ENCODE peak calls at places on chromosomes 13 and 19, in seven cellular contexts. Z is colonic mucosa, H is mammary epithelial cell, Y is GM23248, J is IMR-90, O is H9, W is fibroblast of lung. F is an unnamed sample. For H3K4me1, the result is how much of the 10 kb centered on the place peaks cover.

GRCh38 chr19:4352701-4353121 is 9.3 kb downstream of the MPND start:
- DNase-seq in H (no peak), W (peak), J (peak), Z (no peak), Y (peak), O (peak), F (peak)

GRCh38 chr19:41696402-41697197 is 8.5 kb upstream of the CEACAM7 start:
- DNase-seq in Y (peak), O (peak), W (no peak), H (no peak), J (no peak), Z (peak), F (peak)

GRCh38 chr19:38319421-38320258 is at the start of gene KCNK6:
- DNase-seq in Z (peak), Y (peak), O (peak), W (peak), H (peak), J (no peak), F (peak)

GRCh38 chr13:53442979-53443378 is 414.4 kb downstream of the OLFM4 start:
- DNase-seq in W (no peak), Z (no peak), J (no peak), Y (no peak), H (no peak), O (no peak), F (no peak)

GRCh38 chr13:74136089-74136658 is 2.0 kb upstream of the KLF12 start:
- DNase-seq in Z (peak), O (no peak), Y (peak), W (peak), H (peak), J (peak), F (peak)

GRCh38 chr19:5113101-5113557 is 144.2 kb downstream of the KDM4B start:
- DNase-seq in W (peak), Z (no peak), O (no peak), H (no peak), J (peak), Y (peak), F (peak)

GRCh38 chr13:67136157-67136556 is 94.0 kb downstream of the PCDH9 start:
- DNase-seq in O (no peak), Y (no peak), W (peak), J (no peak), Z (no peak), H (no peak), F (no peak)

GRCh38 chr19:48554385-48555091 is 2.6 kb downstream of the SULT2B1 start:
- DNase-seq in H (no peak), Z (no peak), W (no peak), O (peak), Y (no peak), J (no peak), F (peak)

GRCh38 chr13:96181886-96182285 is 92.0 kb downstream of the HS6ST3 start:
- DNase-seq in H (no peak), O (no peak), W (no peak), Y (peak), J (no peak), Z (no peak), F (peak)

GRCh38 chr19:50361290-50362029 is 4.0 kb downstream of the NAPSA start:
- DNase-seq in O (no peak), H (no peak), Z (no peak), Y (peak), W (no peak), J (no peak), F (no peak)

GRCh38 chr13:90270231-90270630 is 1077.3 kb upstream of the MIR17HG start:
- DNase-seq in W (peak), Y (no peak), O (no peak), Z (no peak), J (no peak), H (no peak), F (no peak)

GRCh38 chr19:46413262-46414031 is at the start of gene CCDC8:
- DNase-seq in O (peak), J (peak), Z (peak), W (peak), Y (peak), H (peak), F (peak)

GRCh38 chr19:50705422-50706019 is 14.1 kb downstream of the SHANK1 start:
- DNase-seq in Z (no peak), J (peak), H (peak), W (peak), O (peak), Y (peak), F (peak)

GRCh38 chr13:33015275-33015674 is 948 bp upstream of the KL start:
- DNase-seq in W (no peak), H (no peak), Y (no peak), O (no peak), J (no peak), Z (no peak), F (no peak)

GRCh38 chr13:42380420-42381164 is 108.6 kb downstream of the AKAP11 start:
- DNase-seq in Y (no peak), W (no peak), J (no peak), Z (no peak), H (no peak), O (no peak), F (no peak)

GRCh38 chr19:15252398-15253018 is 20.3 kb upstream of the EPHX3 start:
- DNase-seq in Y (peak), J (peak), W (peak), O (peak), Z (no peak), H (no peak), F (peak)

GRCh38 chr19:5588441-5588840 is 20.7 kb upstream of the TINCR start:
- DNase-seq in J (no peak), O (no peak), Y (peak), Z (no peak), H (no peak), W (peak), F (no peak)

GRCh38 chr19:3403489-3404323 is 37.3 kb downstream of the NFIC start:
- DNase-seq in H (peak), Y (peak), Z (peak), J (peak), W (peak), O (no peak), F (peak)

GRCh38 chr13:32135655-32136054 is 104.1 kb downstream of the FRY start:
- DNase-seq in Z (no peak), H (peak), O (no peak), J (peak), Y (peak), W (peak), F (peak)

GRCh38 chr13:75685239-75685697 is 49.1 kb downstream of the LMO7 start:
- DNase-seq in W (peak), J (peak), Z (no peak), O (peak), H (peak), Y (peak), F (peak)

GRCh38 chr19:50870417-50871089 is 2.7 kb upstream of the KLK2 start:
- DNase-seq in J (peak), W (no peak), Z (no peak), H (no peak), O (peak), Y (no peak), F (no peak)

GRCh38 chr13:76812206-76812882 is 73.9 kb downstream of the KCTD12 start:
- DNase-seq in W (no peak), Z (no peak), O (no peak), Y (peak), H (no peak), J (no peak), F (peak)

GRCh38 chr19:50830266-50831025 is 2.9 kb downstream of the KLK15 start:
- DNase-seq in Y (no peak), J (no peak), W (no peak), Z (no peak), H (no peak), O (no peak), F (no peak)

GRCh38 chr13:107585466-107585865 is 629.9 kb downstream of the LIG4 start:
- DNase-seq in H (no peak), Y (peak), Z (no peak), O (no peak), W (peak), J (peak), F (peak)

GRCh38 chr19:5292453-5292842 is 48.2 kb downstream of the PTPRS start:
- DNase-seq in J (peak), O (no peak), H (no peak), Y (peak), W (no peak), Z (no peak), F (peak)

GRCh38 chr19:4206818-4207484 is 22.4 kb upstream of the EBI3 start:
- DNase-seq in W (peak), Z (no peak), Y (peak), H (no peak), O (no peak), J (peak), F (no peak)

GRCh38 chr19:46085888-46086287 is 38.6 kb downstream of the IGFL3 start:
- DNase-seq in W (no peak), J (no peak), Y (no peak), O (no peak), Z (no peak), H (no peak), F (no peak)

GRCh38 chr19:16976471-16976870 is 50.1 kb downstream of the CPAMD8 start:
- DNase-seq in Z (no peak), H (no peak), J (no peak), O (no peak), W (no peak), Y (no peak), F (no peak)

GRCh38 chr13:50914301-50914700 is 4.7 kb downstream of the RNASEH2B start:
- DNase-seq in H (no peak), Z (no peak), W (peak), O (no peak), Y (peak), J (no peak), F (peak)
- H3K4me1 ChIP-seq in H (under half), Z (under half), W (under half), O (under half), Y (under half), J (under half), F (under half)

GRCh38 chr19:6667114-6667627 is 2.8 kb downstream of the TNFSF14 start:
- DNase-seq in W (no peak), H (no peak), J (no peak), O (no peak), Z (no peak), Y (no peak), F (no peak)
- H3K9ac ChIP-seq in W (no peak), H (no peak), J (no peak), O (no peak), Z (no peak), Y (no peak), F (no peak)

DNA sequence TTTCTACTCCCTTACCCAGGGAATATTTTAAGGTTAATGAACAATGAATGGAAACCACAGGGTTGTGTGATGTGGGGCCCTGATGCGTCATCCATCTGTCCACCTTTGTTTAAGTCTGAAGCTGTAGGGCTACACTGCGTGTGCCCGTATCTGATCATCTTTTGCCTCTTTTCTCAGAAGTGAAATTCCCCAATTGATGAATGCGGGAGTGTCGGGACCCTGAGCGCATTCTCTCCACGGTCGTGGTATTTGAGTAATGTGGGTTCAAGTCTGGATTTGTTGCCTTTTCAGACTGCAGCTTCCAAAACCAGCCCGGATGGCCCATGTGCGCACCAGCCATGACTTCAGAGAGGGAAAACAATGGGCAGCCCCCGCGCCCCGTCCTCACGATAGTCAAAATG is 112.3 kb downstream of the COL4A2 start:
- DNase-seq in O (no peak), Y (no peak), W (peak), J (no peak), Z (no peak), H (peak), F (no peak)
- H3K4me1 ChIP-seq in O (under half), Y (under half), W (under half), J (under half), Z (under half), H (under half), F (half or more)

GRCh38 chr13:23673354-23673753 is 103.1 kb downstream of the TNFRSF19 start:
- DNase-seq in Y (peak), O (no peak), W (peak), J (peak), H (peak), Z (no peak), F (peak)
- H3K9ac ChIP-seq in Y (peak), O (no peak), W (no peak), J (no peak), H (no peak), Z (no peak), F (no peak)

DNA sequence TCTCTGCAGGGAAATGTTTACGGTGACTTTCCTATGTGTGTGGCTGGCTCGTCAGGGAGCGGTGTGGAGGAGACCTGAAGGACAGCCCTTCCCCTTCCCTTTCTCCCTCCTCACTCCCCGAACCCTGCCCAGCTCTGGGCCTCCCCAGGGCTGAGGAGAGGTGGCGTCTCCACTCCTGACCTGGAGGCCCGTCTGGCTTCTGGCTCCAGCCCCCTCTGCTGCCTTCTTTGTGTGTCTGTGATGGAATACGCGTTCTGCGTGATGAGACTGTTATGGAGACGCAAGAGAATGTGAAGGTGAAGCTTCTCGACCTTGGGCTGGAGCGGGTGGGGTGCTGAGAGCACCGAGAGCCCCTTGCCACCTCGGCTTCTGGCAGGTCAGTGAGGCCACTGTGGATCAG is 24.5 kb downstream of the ATP11A start:
- DNase-seq in O (no peak), Y (no peak), Z (no peak), W (no peak), J (no peak), H (no peak), F (no peak)
- H3K4me1 ChIP-seq in O (under half), Y (under half), Z (under half), W (under half), J (under half), H (under half), F (under half)

GRCh38 chr19:55636723-55637122 is 4.1 kb upstream of the ZNF580 start:
- DNase-seq in J (no peak), Y (no peak), O (no peak), W (no peak), H (no peak), Z (no peak), F (no peak)
- H3K9ac ChIP-seq in J (no peak), Y (peak), O (no peak), W (no peak), H (no peak), Z (peak), F (no peak)

DNA sequence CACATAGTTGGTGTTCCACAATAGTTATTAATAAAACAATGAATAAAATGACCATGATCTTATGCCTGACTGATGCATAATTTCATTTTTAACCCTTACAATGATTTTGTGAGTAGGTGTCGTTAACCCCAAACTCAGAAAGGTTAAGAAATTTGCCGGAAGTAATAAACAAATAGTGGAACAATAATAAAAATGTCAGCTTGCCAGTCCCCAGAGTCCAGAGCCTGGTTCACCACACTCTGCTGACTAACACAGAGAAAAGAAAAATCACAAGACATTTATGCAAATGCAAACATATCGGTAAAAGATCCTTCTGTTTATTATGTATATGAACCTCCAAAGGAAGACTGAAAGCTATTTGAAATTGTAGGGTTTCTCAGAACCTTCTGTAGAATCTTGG is 563.7 kb downstream of the EFNB2 start:
- DNase-seq in H (no peak), W (no peak), Y (no peak), J (no peak), Z (no peak), O (no peak), F (no peak)
- H3K4me1 ChIP-seq in H (under half), W (under half), Y (under half), J (under half), Z (under half), O (under half), F (under half)

DNA sequence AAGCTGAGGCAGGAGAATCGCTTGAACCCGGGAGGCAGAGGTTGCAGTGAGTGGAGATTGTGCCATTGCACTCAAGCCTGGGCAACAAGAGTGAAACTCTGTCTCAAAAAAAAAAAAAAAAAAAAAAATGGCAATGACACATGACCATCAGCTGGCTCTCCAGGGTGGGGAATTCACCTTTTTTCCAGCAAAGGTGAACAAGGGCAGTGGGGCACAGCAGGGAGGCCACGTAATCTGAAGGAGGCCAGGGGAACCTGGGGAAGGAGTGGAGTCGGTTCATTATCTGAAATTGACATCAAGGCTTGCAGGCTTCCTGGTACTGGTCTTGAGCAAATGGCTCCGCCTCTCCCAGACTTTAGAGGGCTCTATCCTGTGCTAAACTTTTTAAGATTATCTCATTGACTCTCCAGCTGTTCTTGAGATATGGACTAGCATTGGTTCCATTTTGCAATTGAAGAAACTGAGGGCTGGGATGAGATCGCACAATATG is 28.1 kb downstream of the KEAP1 start:
- DNase-seq in W (no peak), Z (no peak), Y (no peak), J (no peak), H (no peak), O (no peak), F (no peak)
- H3K9ac ChIP-seq in W (no peak), Z (no peak), Y (no peak), J (no peak), H (no peak), O (no peak), F (no peak)